ENCODE peak calls at places on chromosomes 1 and 21, in nine cellular contexts. J, G, U, Q, W, Y, I, K and S are unnamed samples.

GRCh38 chr1:111832521-111833155 is 76.9 kb downstream of the DDX20 start:
- DNase-seq in I (no peak), Y (peak), W (no peak), J (no peak), Q (no peak), U (no peak), G (no peak), K (no peak), S (no peak)

GRCh38 chr1:241776911-241777310 is 71.1 kb upstream of the EXO1 start:
- DNase-seq in Q (no peak), W (no peak), U (no peak), G (no peak), Y (no peak), K (no peak), J (no peak), I (no peak), S (no peak)

GRCh38 chr1:54934869-54935268 is 45.6 kb upstream of the TMEM61 start:
- DNase-seq in G (no peak), K (no peak), J (no peak), U (no peak), W (no peak), Y (no peak), I (peak), Q (peak), S (peak)

GRCh38 chr1:175494950-175495349 is 248.4 kb downstream of the TNR start:
- DNase-seq in I (no peak), Q (no peak), K (no peak), U (no peak), W (no peak), J (no peak), G (no peak), Y (no peak), S (no peak)

GRCh38 chr1:1670866-1671265 is 12.1 kb upstream of the CDK11B start:
- DNase-seq in Y (no peak), K (no peak), I (no peak), U (no peak), W (no peak), Q (no peak), G (peak), J (no peak), S (no peak)

GRCh38 chr1:48870596-48870995 is 93.9 kb upstream of the BEND5 start:
- DNase-seq in I (peak), W (no peak), U (no peak), Q (no peak), G (no peak), J (peak), Y (no peak), K (no peak), S (no peak)

GRCh38 chr1:147527941-147528936 is 13.1 kb upstream of the BCL9 start:
- DNase-seq in Q (no peak), J (no peak), Y (no peak), G (no peak), K (no peak), I (no peak), U (no peak), W (no peak), S (no peak)

GRCh38 chr1:38027201-38028104 is 14.9 kb downstream of the UTP11 start:
- DNase-seq in I (no peak), U (no peak), Q (no peak), G (peak), K (no peak), W (no peak), Y (peak), J (no peak), S (no peak)

GRCh38 chr1:46437723-46438122 is 43.6 kb downstream of the FAAH start:
- DNase-seq in I (no peak), W (no peak), J (no peak), Y (no peak), G (no peak), K (no peak), U (no peak), Q (no peak), S (no peak)

GRCh38 chr1:204975568-204976235 is 67.3 kb upstream of the CNTN2 start:
- DNase-seq in Q (no peak), U (no peak), Y (no peak), J (peak), K (peak), G (no peak), I (peak), W (peak), S (no peak)

GRCh38 chr1:94920061-94920460 is 6.8 kb downstream of the CNN3 start:
- DNase-seq in Q (no peak), I (no peak), J (no peak), K (no peak), G (no peak), Y (no peak), U (no peak), W (no peak), S (no peak)

GRCh38 chr1:93446837-93447451 is 974 bp upstream of the FNBP1L start:
- DNase-seq in Q (no peak), K (peak), G (no peak), Y (peak), W (peak), I (peak), J (no peak), U (no peak), S (no peak)

GRCh38 chr1:31742462-31743212 is 21.5 kb downstream of the ADGRB2 start:
- DNase-seq in J (peak), G (no peak), Q (no peak), I (no peak), K (no peak), Y (no peak), W (no peak), U (no peak), S (no peak)

GRCh38 chr1:25103180-25103790 is 129.0 kb downstream of the SYF2 start:
- DNase-seq in G (no peak), Y (no peak), K (no peak), J (no peak), I (no peak), W (no peak), U (no peak), Q (no peak), S (no peak)

GRCh38 chr1:208350815-208351214 is 106.6 kb upstream of the PLXNA2 start:
- DNase-seq in J (no peak), K (no peak), W (no peak), U (no peak), G (no peak), Q (no peak), Y (no peak), I (no peak), S (no peak)

GRCh38 chr1:223713546-223714420 is 1.4 kb downstream of the CAPN2 start:
- DNase-seq in Y (no peak), W (no peak), J (no peak), K (no peak), U (no peak), G (no peak), I (no peak), Q (no peak), S (no peak)

GRCh38 chr1:115654125-115654524 is 12.4 kb downstream of the VANGL1 start:
- DNase-seq in K (no peak), I (no peak), Q (no peak), Y (no peak), U (no peak), G (no peak), J (peak), W (no peak), S (no peak)

GRCh38 chr1:116165572-116165971 is 54.4 kb downstream of the MAB21L3 start:
- DNase-seq in I (no peak), W (no peak), Y (no peak), Q (no peak), J (no peak), U (peak), K (peak), G (no peak), S (no peak)

GRCh38 chr1:25820247-25821111 is 725 bp downstream of the MTFR1L start:
- DNase-seq in J (peak), K (peak), I (peak), G (peak), U (peak), Q (no peak), W (peak), Y (peak), S (no peak)

GRCh38 chr1:238223067-238223640 is 332.4 kb upstream of the ZP4 start:
- DNase-seq in W (no peak), I (no peak), U (no peak), K (no peak), Q (no peak), J (no peak), G (no peak), Y (no peak), S (no peak)

GRCh38 chr1:244992833-244993232 is 128.5 kb upstream of the HNRNPU start:
- DNase-seq in W (no peak), J (no peak), Q (no peak), U (no peak), K (no peak), G (no peak), Y (no peak), I (peak), S (no peak)

GRCh38 chr1:52702886-52703787 is 5.0 kb upstream of the COA7 start:
- DNase-seq in I (peak), W (peak), J (peak), G (peak), Q (no peak), U (peak), Y (peak), K (peak), S (no peak)

GRCh38 chr1:82487778-82488177 is 687.0 kb downstream of the ADGRL2 start:
- DNase-seq in I (no peak), Q (no peak), W (no peak), Y (no peak), G (no peak), U (no peak), K (no peak), J (no peak), S (no peak)

GRCh38 chr1:237138551-237138950 is 96.6 kb downstream of the RYR2 start:
- DNase-seq in W (no peak), Q (no peak), G (no peak), U (no peak), Y (no peak), K (no peak), I (no peak), J (no peak), S (no peak)

GRCh38 chr1:75614455-75615379 is 3.8 kb upstream of the SLC44A5 start:
- DNase-seq in J (peak), Q (no peak), G (peak), U (peak), I (peak), K (peak), W (no peak), Y (peak), S (no peak)

GRCh38 chr1:7755448-7755847 is 15.6 kb upstream of the VAMP3 start:
- DNase-seq in W (no peak), J (peak), I (peak), Q (no peak), K (no peak), U (no peak), G (no peak), Y (no peak), S (no peak)

GRCh38 chr1:35633526-35633925 is 7.8 kb downstream of the PSMB2 start:
- DNase-seq in Q (no peak), W (no peak), U (no peak), J (no peak), K (no peak), Y (no peak), I (no peak), G (no peak), S (no peak)

GRCh38 chr1:46455951-46456350 is 33.7 kb upstream of the DMBX1 start:
- DNase-seq in I (no peak), G (no peak), Q (no peak), K (no peak), Y (no peak), W (no peak), J (no peak), U (no peak), S (no peak)

GRCh38 chr1:234504969-234505773 is 26.2 kb upstream of the TARBP1 start:
- DNase-seq in I (no peak), Y (no peak), Q (no peak), J (no peak), K (no peak), U (no peak), G (no peak), W (no peak), S (no peak)

GRCh38 chr1:219062161-219062560 is 111.5 kb upstream of the LYPLAL1 start:
- DNase-seq in U (no peak), W (no peak), K (no peak), Y (no peak), J (no peak), G (no peak), I (peak), Q (no peak), S (no peak)

GRCh38 chr1:93827633-93828436 is 51.2 kb downstream of the DNTTIP2 start:
- DNase-seq in I (peak), K (no peak), G (no peak), Y (no peak), Q (no peak), U (no peak), W (peak), J (no peak), S (no peak)

GRCh38 chr1:159214149-159214760 is 9.6 kb downstream of the ACKR1 start:
- DNase-seq in K (no peak), G (no peak), J (peak), W (peak), U (no peak), Q (no peak), I (peak), Y (no peak), S (peak)

GRCh38 chr1:99627615-99628014 is 18.3 kb upstream of the PALMD start:
- DNase-seq in I (no peak), G (no peak), Q (no peak), J (no peak), U (no peak), W (no peak), Y (no peak), K (no peak), S (no peak)

GRCh38 chr1:151720190-151720953 is 950 bp upstream of the RIIAD1 start:
- DNase-seq in K (peak), W (no peak), Q (no peak), U (no peak), Y (no peak), J (peak), G (no peak), I (no peak), S (no peak)

GRCh38 chr1:165639821-165640623 is 9.0 kb downstream of the MGST3 start:
- DNase-seq in G (no peak), W (no peak), J (no peak), Y (no peak), U (no peak), I (no peak), K (no peak), Q (no peak), S (no peak)

GRCh38 chr1:93061895-93062792 is 16.9 kb upstream of the MTF2 start:
- DNase-seq in G (no peak), W (peak), J (peak), Y (no peak), Q (no peak), K (no peak), I (peak), U (no peak), S (no peak)

GRCh38 chr1:3071507-3072177 is 2.6 kb downstream of the PRDM16 start:
- DNase-seq in U (peak), K (peak), I (no peak), J (no peak), Q (no peak), W (no peak), Y (no peak), G (peak), S (no peak)

GRCh38 chr1:117121589-117122296 is at the start of gene TRIM45:
- DNase-seq in K (peak), Q (peak), W (peak), U (peak), G (peak), I (peak), J (peak), Y (peak), S (peak)

GRCh38 chr1:25700626-25701025 is 84.0 kb downstream of the MAN1C1 start:
- DNase-seq in G (no peak), W (no peak), I (no peak), K (peak), U (no peak), J (peak), Q (no peak), Y (peak), S (no peak)

GRCh38 chr21:37855568-37856391 is 60.5 kb downstream of the KCNJ6 start:
- DNase-seq in U (no peak), W (no peak), I (peak), Y (no peak), K (no peak), Q (peak), J (no peak), G (no peak), S (no peak)
- H3K4me3 ChIP-seq in U (no peak), W (no peak), I (peak), Y (no peak), K (no peak), Q (peak), J (no peak), G (no peak), S (no peak)

GRCh38 chr21:38982096-38982495 is 176.4 kb downstream of the ETS2 start:
- DNase-seq in I (peak), U (no peak), W (peak), Y (no peak), J (peak), G (no peak), K (no peak), Q (no peak), S (no peak)

GRCh38 chr21:38983560-38983959 is 177.8 kb downstream of the ETS2 start:
- DNase-seq in Y (no peak), K (no peak), U (no peak), Q (no peak), W (no peak), G (no peak), J (no peak), I (no peak), S (no peak)

GRCh38 chr21:38980416-38981319 is 174.9 kb downstream of the ETS2 start:
- DNase-seq in Y (no peak), J (no peak), G (no peak), W (no peak), I (no peak), K (no peak), U (no peak), Q (no peak), S (no peak)

GRCh38 chr21:38984568-38984967 is 178.8 kb downstream of the ETS2 start:
- DNase-seq in J (no peak), Y (no peak), W (no peak), Q (no peak), G (no peak), U (no peak), K (no peak), I (no peak), S (no peak)

GRCh38 chr21:38982804-38983203 is 177.1 kb downstream of the ETS2 start:
- DNase-seq in Q (no peak), K (no peak), G (no peak), W (no peak), U (no peak), Y (no peak), J (no peak), I (no peak), S (no peak)
- TF ChIP-seq CTCF in Q (no peak), K (no peak), G (no peak), W (no peak), U (no peak), Y (no peak), J (no peak), I (no peak), S (no peak)

DNA sequence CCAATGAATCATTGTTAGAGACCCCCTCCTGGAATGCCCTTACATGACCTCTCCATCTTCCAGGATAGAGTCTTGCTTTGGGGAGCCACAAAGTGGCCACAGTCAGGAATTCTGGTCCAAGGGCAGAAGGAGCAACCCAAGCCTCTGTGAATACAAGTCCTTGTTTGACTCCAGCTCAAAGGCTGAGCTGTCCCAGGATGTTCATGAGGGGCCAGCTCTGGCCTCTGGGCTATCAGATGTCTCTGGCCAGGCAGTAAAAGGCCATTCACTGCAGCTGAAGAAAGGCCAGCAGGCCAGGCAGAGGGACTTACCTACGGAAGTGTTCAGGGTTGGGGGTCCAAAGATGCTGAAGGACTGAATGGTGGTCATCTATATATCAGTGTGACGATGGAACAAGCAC is 98.3 kb upstream of the IPO9 start:
- DNase-seq in I (no peak), U (no peak), W (no peak), Q (no peak), K (no peak), J (no peak), G (no peak), Y (no peak), S (no peak)
- H3K4me3 ChIP-seq in I (no peak), U (peak), W (no peak), Q (no peak), K (peak), J (no peak), G (no peak), Y (no peak), S (no peak)

GRCh38 chr1:43419627-43420425 is 30.1 kb downstream of the SZT2 start:
- DNase-seq in U (no peak), I (no peak), K (no peak), Y (peak), J (no peak), G (no peak), W (no peak), Q (no peak), S (no peak)
- TF ChIP-seq CTCF in U (no peak), I (no peak), K (no peak), Y (no peak), J (no peak), G (no peak), W (no peak), Q (no peak), S (no peak)